ENCODE peak calls at places on chromosomes 13 and 19, in seven cellular contexts. U is PC-9, Z is PC-3, R is OCI-LY7, T is Karpas-422, W is GM23338, M is MM.1S. B is an unnamed sample. For H3K9me2, H3K4me1 and H3K36me3, the result is how much of the 10 kb centered on the place peaks cover.

GRCh38 chr19:6018786-6019185 is 40.8 kb upstream of the RANBP3 start:
- DNase-seq in T (peak), Z (no peak), M (no peak), U (no peak), W (peak), R (peak), B (no peak)

GRCh38 chr19:37867831-37868230 is 38.6 kb downstream of the WDR87 start:
- DNase-seq in U (no peak), M (no peak), R (no peak), T (no peak), W (no peak), Z (peak), B (peak)

GRCh38 chr19:50607874-50608785 is 31.6 kb downstream of the SYT3 start:
- DNase-seq in M (peak), Z (peak), R (peak), U (no peak), W (peak), T (peak), B (peak)

GRCh38 chr13:110154370-110155031 is 152.5 kb downstream of the COL4A1 start:
- DNase-seq in U (no peak), T (no peak), M (no peak), Z (no peak), W (no peak), R (no peak), B (no peak)

GRCh38 chr13:53254495-53254894 is 225.9 kb downstream of the OLFM4 start:
- DNase-seq in R (no peak), U (no peak), T (no peak), W (peak), M (no peak), Z (no peak), B (peak)

GRCh38 chr19:4391701-4392543 is 8.4 kb downstream of the SH3GL1 start:
- DNase-seq in U (no peak), W (no peak), R (no peak), M (no peak), T (no peak), Z (no peak), B (peak)

GRCh38 chr19:56612737-56613136 is 17.6 kb downstream of the ZNF71 start:
- DNase-seq in M (no peak), Z (no peak), U (no peak), T (no peak), R (no peak), W (peak), B (no peak)

GRCh38 chr13:105971312-105971711 is 564.1 kb downstream of the EFNB2 start:
- DNase-seq in U (no peak), T (no peak), Z (no peak), R (no peak), M (no peak), W (no peak), B (no peak)

GRCh38 chr13:35514166-35514565 is 37.7 kb upstream of the MAB21L1 start:
- DNase-seq in Z (no peak), T (no peak), W (no peak), U (no peak), R (no peak), M (no peak), B (no peak)

GRCh38 chr19:35843676-35844481 is 8.4 kb downstream of the NPHS1 start:
- DNase-seq in T (no peak), W (peak), M (no peak), R (no peak), Z (no peak), U (no peak), B (peak)

GRCh38 chr19:45824041-45824471 is 8.9 kb upstream of the RSPH6A start:
- DNase-seq in W (no peak), M (no peak), R (no peak), T (no peak), Z (no peak), U (peak), B (no peak)

GRCh38 chr13:27523345-27524073 is 73.1 kb upstream of the MTIF3 start:
- DNase-seq in R (no peak), W (no peak), U (no peak), Z (no peak), M (no peak), T (peak), B (no peak)

GRCh38 chr13:35791191-35791902 is 314.9 kb upstream of the MAB21L1 start:
- DNase-seq in T (no peak), U (no peak), Z (peak), W (no peak), M (no peak), R (no peak), B (peak)

GRCh38 chr13:40187324-40187795 is 479.1 kb downstream of the FOXO1 start:
- DNase-seq in W (peak), T (no peak), R (no peak), Z (no peak), M (no peak), U (no peak), B (no peak)

GRCh38 chr19:53037101-53038097 is 7.1 kb upstream of the ERVV-2 start:
- DNase-seq in M (no peak), T (no peak), U (peak), R (no peak), W (peak), Z (no peak), B (peak)

GRCh38 chr19:33000510-33000909 is 28.5 kb downstream of the FAAP24 start:
- DNase-seq in U (no peak), W (no peak), R (no peak), T (no peak), M (no peak), Z (no peak), B (no peak)

GRCh38 chr19:28737021-28737525 is 475.9 kb downstream of the UQCRFS1 start:
- DNase-seq in Z (peak), W (peak), M (peak), U (no peak), T (peak), R (peak), B (peak)

GRCh38 chr13:66835040-66835628 is 395.0 kb downstream of the PCDH9 start:
- DNase-seq in W (no peak), T (no peak), U (no peak), M (no peak), R (no peak), Z (no peak), B (no peak)

GRCh38 chr13:30034448-30034795 is 184.0 kb upstream of the UBL3 start:
- DNase-seq in Z (no peak), M (no peak), U (no peak), T (no peak), R (no peak), W (no peak), B (peak)

GRCh38 chr19:46717034-46717715 is at the start of gene PRKD2:
- DNase-seq in R (peak), T (peak), W (peak), Z (peak), U (peak), M (peak), B (peak)

GRCh38 chr13:27961227-27962085 is 7.7 kb downstream of the CDX2 start:
- DNase-seq in Z (no peak), U (no peak), M (no peak), W (peak), R (no peak), T (no peak), B (no peak)

GRCh38 chr13:26498524-26499208 is 58.8 kb upstream of the WASF3 start:
- DNase-seq in T (no peak), M (no peak), Z (no peak), W (no peak), U (no peak), R (no peak), B (peak)

GRCh38 chr13:23859455-23859854 is 29.7 kb downstream of the MIPEP start:
- DNase-seq in T (no peak), U (no peak), M (no peak), W (no peak), Z (peak), R (no peak), B (no peak)

GRCh38 chr13:108227651-108228272 is 9.6 kb downstream of the ABHD13 start:
- DNase-seq in U (no peak), W (peak), Z (peak), R (peak), T (peak), M (peak), B (peak)

GRCh38 chr19:18833141-18833476 is 1.4 kb downstream of the UPF1 start:
- DNase-seq in U (no peak), M (peak), R (peak), T (no peak), W (no peak), Z (peak), B (peak)

GRCh38 chr19:54462713-54463530 is 656 bp downstream of the LENG9 start:
- DNase-seq in R (peak), W (peak), Z (peak), M (peak), U (peak), T (peak), B (peak)

GRCh38 chr19:33720691-33721682 is 75.7 kb upstream of the KCTD15 start:
- DNase-seq in U (no peak), W (no peak), Z (no peak), T (peak), M (no peak), R (no peak), B (no peak)

GRCh38 chr13:20873348-20873747 is 29.2 kb downstream of the XPO4 start:
- DNase-seq in Z (peak), U (no peak), M (no peak), R (no peak), W (no peak), T (no peak), B (peak)

GRCh38 chr19:11984986-11985385 is 20.1 kb downstream of the ZNF763 start:
- DNase-seq in Z (no peak), R (peak), T (peak), M (no peak), U (no peak), W (peak), B (no peak)

GRCh38 chr19:1860821-1861598 is 2.4 kb downstream of the KLF16 start:
- DNase-seq in T (no peak), U (no peak), Z (no peak), R (no peak), W (no peak), M (no peak), B (no peak)
- H3K9me2 ChIP-seq in T (under half), U (under half), Z (under half), R (under half), W (under half), M (under half), B (under half)

GRCh38 chr19:16146112-16146511 is 2.6 kb downstream of the HSH2D start:
- DNase-seq in U (no peak), M (no peak), W (no peak), T (no peak), Z (no peak), R (no peak), B (no peak)
- H3K4me1 ChIP-seq in U (under half), M (half or more), W (under half), T (under half), Z (under half), R (half or more), B (under half)

DNA sequence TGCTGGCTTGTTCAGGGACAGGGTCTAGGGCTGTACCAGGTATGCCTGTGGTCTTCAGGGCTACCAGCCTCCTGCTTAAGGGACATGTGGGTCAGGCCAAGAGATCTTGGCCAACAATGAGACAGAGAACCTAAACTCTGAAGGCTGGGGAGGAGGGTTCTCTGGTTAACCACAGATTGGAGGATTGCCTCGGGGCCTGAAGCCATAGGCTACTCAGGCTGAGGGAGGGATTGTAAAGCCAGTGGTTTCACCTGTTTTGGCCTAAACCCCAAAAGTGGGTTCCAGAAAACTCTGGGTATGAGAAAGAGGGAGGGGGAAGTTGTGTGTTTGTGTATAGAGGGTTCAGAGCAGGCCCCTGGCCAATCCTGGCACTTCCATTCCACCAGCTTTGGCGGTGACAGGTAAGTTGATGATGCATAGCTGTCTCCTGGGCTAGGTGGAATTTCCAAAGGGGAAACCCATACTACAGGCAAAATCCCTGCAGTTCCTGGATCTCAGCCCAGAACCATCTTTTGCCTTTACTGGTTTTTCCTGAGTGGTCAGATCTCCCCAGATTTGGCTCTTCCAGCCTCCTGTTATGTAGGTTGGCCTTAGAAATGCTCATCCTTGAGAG is 13.5 kb upstream of the CCDC97 start:
- DNase-seq in M (peak), W (no peak), Z (peak), T (no peak), R (no peak), U (peak), B (no peak)
- H3K36me3 ChIP-seq in M (under half), W (half or more), Z (half or more), T (half or more), R (half or more), U (half or more), B (half or more)

GRCh38 chr13:77969299-77969698 is 50.7 kb upstream of the EDNRB start:
- DNase-seq in M (no peak), Z (no peak), W (no peak), U (no peak), R (no peak), T (no peak), B (no peak)

GRCh38 chr13:77966671-77967070 is 48.0 kb upstream of the EDNRB start:
- DNase-seq in R (no peak), W (no peak), U (no peak), T (no peak), Z (no peak), M (no peak), B (no peak)
- H3K9me2 ChIP-seq in R (under half), W (under half), U (under half), T (under half), Z (under half), M (under half), B (under half)

GRCh38 chr19:48779636-48780035 is 24.3 kb downstream of the FGF21 start:
- DNase-seq in W (no peak), U (no peak), R (peak), Z (no peak), T (peak), M (no peak), B (no peak)

GRCh38 chr19:48772503-48772953 is 17.2 kb downstream of the FGF21 start:
- DNase-seq in T (no peak), W (no peak), U (no peak), R (no peak), M (no peak), Z (no peak), B (peak)

GRCh38 chr19:48780684-48781391 is 25.5 kb downstream of the FGF21 start:
- DNase-seq in T (no peak), Z (no peak), W (no peak), M (peak), R (no peak), U (peak), B (peak)

GRCh38 chr19:48777139-48777538 is 21.8 kb downstream of the FGF21 start:
- DNase-seq in R (no peak), U (no peak), Z (no peak), T (no peak), M (no peak), W (no peak), B (no peak)

DNA sequence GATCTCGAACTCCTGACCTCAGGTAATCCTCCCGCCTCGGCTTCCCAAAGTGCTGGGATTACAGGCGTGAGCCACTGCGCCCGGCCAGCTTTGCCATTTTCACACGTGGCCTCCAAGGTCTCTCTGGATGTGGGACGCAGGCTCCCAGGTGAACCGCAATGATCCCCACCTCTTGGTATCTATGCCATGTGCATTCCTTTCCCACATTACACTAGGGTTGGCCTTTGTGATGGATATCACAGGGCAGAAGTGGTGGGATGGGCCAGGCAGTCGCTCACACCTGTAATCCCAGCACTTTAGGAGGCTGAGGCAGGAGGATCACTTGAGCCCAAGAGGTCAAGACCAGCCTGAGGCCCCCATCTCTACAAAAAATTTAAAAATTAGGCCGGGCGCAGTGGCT is 22.4 kb downstream of the FGF21 start:
- DNase-seq in Z (no peak), M (no peak), T (no peak), R (no peak), W (peak), U (no peak), B (no peak)
- H3K4me1 ChIP-seq in Z (under half), M (under half), T (under half), R (under half), W (under half), U (under half), B (under half)

DNA sequence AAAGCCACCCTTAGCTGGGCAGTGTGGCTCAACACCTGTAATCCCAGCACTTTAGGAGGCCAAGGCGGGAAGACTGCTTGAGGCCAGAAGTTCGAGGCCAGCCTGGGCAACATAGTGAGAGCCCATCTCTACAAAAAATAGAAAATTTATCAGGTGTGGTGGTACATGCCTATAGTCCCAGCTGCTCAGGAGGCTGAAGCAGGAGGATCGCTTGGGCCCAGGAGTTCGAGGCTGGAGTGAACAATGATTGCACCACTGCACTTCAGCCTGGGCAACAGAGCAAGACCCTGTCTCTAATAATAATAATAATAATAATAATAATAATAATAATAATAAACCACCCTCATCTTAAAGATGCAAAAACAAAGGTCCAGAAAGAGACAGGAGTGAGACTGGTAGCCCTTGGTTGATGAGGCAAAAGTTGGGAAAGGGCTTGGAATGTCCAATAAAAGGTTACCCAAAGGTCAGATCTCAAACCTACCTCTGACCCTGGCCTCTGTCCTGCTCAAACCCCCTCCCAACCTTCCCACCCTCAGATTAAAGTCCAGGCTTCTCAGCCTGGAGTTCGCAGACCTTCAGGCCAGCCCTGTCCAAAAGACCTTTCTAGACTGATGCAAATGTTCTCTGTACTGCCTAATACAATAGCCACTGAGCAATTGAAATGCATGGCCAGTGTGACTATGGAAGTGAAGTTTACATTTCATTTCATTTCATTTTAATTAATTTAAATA is 9.1 kb downstream of the ZNF575 start:
- DNase-seq in R (no peak), W (no peak), Z (no peak), T (no peak), U (no peak), M (no peak), B (no peak)
- H3K36me3 ChIP-seq in R (half or more), W (under half), Z (under half), T (under half), U (under half), M (under half), B (under half)

GRCh38 chr13:85266771-85267170 is 532.4 kb downstream of the SLITRK6 start:
- DNase-seq in R (no peak), U (no peak), W (peak), T (no peak), Z (no peak), M (no peak), B (no peak)

GRCh38 chr13:85261757-85262346 is 537.4 kb downstream of the SLITRK6 start:
- DNase-seq in T (peak), U (no peak), M (peak), W (peak), Z (peak), R (peak), B (no peak)

GRCh38 chr13:85265296-85265695 is 533.9 kb downstream of the SLITRK6 start:
- DNase-seq in R (no peak), Z (no peak), T (no peak), M (no peak), U (no peak), W (no peak), B (no peak)

GRCh38 chr13:85260896-85261295 is 538.3 kb downstream of the SLITRK6 start:
- DNase-seq in M (no peak), U (no peak), R (no peak), Z (no peak), W (no peak), T (no peak), B (no peak)

DNA sequence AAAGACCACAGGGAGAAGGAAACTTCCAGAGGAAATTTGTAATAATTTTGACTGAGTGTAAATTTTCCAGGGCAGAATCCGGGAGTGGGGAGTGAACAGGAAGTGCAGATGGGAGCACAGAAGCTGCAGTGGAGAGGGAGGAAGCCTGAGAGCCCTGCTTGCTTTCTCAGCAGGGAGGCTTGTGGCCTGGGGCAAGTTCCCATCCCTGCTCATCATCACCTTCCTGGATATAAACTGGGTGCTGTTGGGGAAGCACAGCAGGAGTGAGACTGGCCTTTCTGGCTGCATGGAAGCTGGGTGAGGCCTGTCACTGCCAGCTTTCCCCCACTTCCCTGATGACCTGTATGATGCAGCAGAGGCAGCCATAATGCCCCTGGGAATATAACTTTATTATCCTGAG is 532.9 kb downstream of the SLITRK6 start:
- DNase-seq in M (no peak), R (no peak), Z (peak), T (no peak), U (peak), W (no peak), B (no peak)
- H3K9me2 ChIP-seq in M (under half), R (under half), Z (under half), T (under half), U (under half), W (under half), B (under half)

GRCh38 chr19:1258707-1259205 is 10.4 kb downstream of the MIDN start:
- DNase-seq in T (peak), Z (no peak), U (no peak), R (peak), M (no peak), W (no peak), B (peak)
- H3K4me1 ChIP-seq in T (half or more), Z (under half), U (half or more), R (half or more), M (under half), W (half or more), B (half or more)

DNA sequence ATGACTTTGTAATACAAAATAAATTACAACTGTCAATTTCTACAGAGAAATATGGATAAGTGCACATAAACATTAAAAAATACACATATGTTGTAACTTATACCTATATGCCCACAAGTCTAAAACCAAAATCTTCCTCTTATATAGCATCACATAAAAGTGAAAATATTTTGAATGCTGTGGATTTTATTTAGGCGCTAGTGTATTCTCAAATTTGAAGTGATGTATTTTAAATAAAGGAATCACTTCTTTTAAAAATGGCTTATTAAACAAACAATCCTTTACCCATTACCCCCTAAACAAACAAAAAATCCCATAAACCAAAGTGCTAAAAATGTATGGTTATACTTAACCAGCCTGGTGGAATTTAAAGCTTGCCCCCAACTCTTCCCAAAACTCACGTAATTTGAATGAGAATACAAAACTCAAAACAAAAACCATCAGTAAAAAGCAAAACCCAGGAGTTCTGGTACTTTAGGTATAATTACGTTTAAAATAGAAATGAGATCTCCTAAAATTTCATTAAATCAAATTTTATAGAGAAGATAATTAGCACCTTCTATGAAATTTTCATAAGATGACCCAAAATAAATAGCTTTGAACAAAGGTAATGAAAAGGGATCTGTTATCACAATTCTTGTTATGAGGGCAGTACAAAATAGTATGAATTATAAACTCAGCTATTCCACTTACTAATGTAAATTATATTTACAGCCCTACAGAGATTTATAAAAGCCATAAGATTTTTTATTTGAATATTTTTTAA is 63.5 kb downstream of the KCNRG start:
- DNase-seq in W (no peak), T (no peak), R (no peak), M (no peak), Z (no peak), U (no peak), B (no peak)
- H3K36me3 ChIP-seq in W (under half), T (under half), R (half or more), M (under half), Z (under half), U (under half), B (under half)

B was measured in GM23248.